ENCODE peak calls at places on chromosomes 1 and 21, in seven cellular contexts. K, S, R, T, L, U and H are unnamed samples.

GRCh38 chr1:190022709-190023108 is 455.0 kb downstream of the BRINP3 start:
- DNase-seq in R (no peak), S (no peak), T (no peak), K (no peak), L (no peak), U (no peak), H (no peak)

GRCh38 chr1:56137829-56138505 is 441.4 kb downstream of the PLPP3 start:
- DNase-seq in S (no peak), R (no peak), T (no peak), U (no peak), K (no peak), L (no peak), H (no peak)

GRCh38 chr1:201593200-201593828 is 54.4 kb downstream of the NAV1 start:
- DNase-seq in T (no peak), L (no peak), U (no peak), R (no peak), S (no peak), K (peak; percentile 68), H (no peak)

GRCh38 chr1:42223036-42223435 is 58.5 kb upstream of the GUCA2A start:
- DNase-seq in U (no peak), R (no peak), T (no peak), S (no peak), K (no peak), L (no peak), H (no peak)

GRCh38 chr1:103110701-103111100 is 2.4 kb upstream of the COL11A1 start:
- DNase-seq in L (no peak), S (no peak), U (peak; percentile 4), R (no peak), K (peak; percentile 30), T (no peak), H (no peak)

GRCh38 chr1:94580367-94581115 is 39.0 kb upstream of the F3 start:
- DNase-seq in R (no peak), T (no peak), U (no peak), L (no peak), K (peak; percentile 81), S (no peak), H (no peak)

GRCh38 chr1:25610822-25611630 is 5.6 kb upstream of the MAN1C1 start:
- DNase-seq in T (no peak), U (no peak), L (peak; percentile 65), R (no peak), S (no peak), K (peak; percentile 67), H (no peak)

GRCh38 chr1:53498555-53499142 is 39.5 kb downstream of the DMRTB1 start:
- DNase-seq in R (no peak), K (no peak), S (no peak), T (no peak), U (no peak), L (no peak), H (no peak)

GRCh38 chr21:15604424-15604823 is 125.4 kb upstream of the USP25 start:
- DNase-seq in S (no peak), L (no peak), K (peak; percentile 29), U (no peak), T (peak; percentile 51), R (no peak), H (no peak)

GRCh38 chr1:228867093-228867950 is 132.0 kb downstream of the RHOU start:
- DNase-seq in K (peak; percentile 84), S (peak; percentile 73), U (no peak), L (no peak), R (no peak), T (no peak), H (no peak)

GRCh38 chr1:24416666-24417391 is 1.2 kb downstream of the NIPAL3 start:
- DNase-seq in L (no peak), T (peak; percentile 35), K (no peak), U (no peak), R (peak; percentile 27), S (no peak), H (peak; percentile 65)

GRCh38 chr1:9321480-9321849 is 28.8 kb downstream of the SPSB1 start:
- DNase-seq in K (no peak), R (no peak), L (no peak), T (no peak), S (no peak), U (no peak), H (no peak)

GRCh38 chr1:113854234-113854633 is 17.3 kb downstream of the PTPN22 start:
- DNase-seq in R (no peak), S (no peak), K (no peak), U (no peak), L (no peak), T (no peak), H (no peak)

GRCh38 chr1:44826375-44827196 is 16.5 kb downstream of the PTCH2 start:
- DNase-seq in T (no peak), R (no peak), U (no peak), K (no peak), S (no peak), L (no peak), H (no peak)